ENCODE peak calls at places on chromosome 4, in nine cellular contexts. L is mesenchymal stem cell, G is IMR-90, V is A673, M is spleen, E is H1, B is fibroblast of lung, Q is ovary, C is left lung. J is an unnamed sample. For H3K4me1, the result is how much of the 10 kb centered on the place peaks cover.

GRCh38 chr4:145487626-145488025 is 6.0 kb downstream of the SMAD1 start:
- DNase-seq in Q (no peak), C (no peak), M (no peak), B (no peak), V (peak), E (no peak), G (no peak), L (no peak), J (no peak)

GRCh38 chr4:8128096-8128856 is 30.3 kb downstream of the ABLIM2 start:
- DNase-seq in V (no peak), E (no peak), B (no peak), G (no peak), Q (no peak), C (peak), L (no peak), M (no peak), J (no peak)

GRCh38 chr4:155604718-155605601 is 61.7 kb upstream of the GUCY1A1 start:
- DNase-seq in Q (no peak), L (peak), G (peak), M (no peak), C (no peak), E (no peak), V (no peak), B (peak), J (peak)

GRCh38 chr4:156615066-156615514 is 356.5 kb downstream of the PDGFC start:
- DNase-seq in V (no peak), L (no peak), G (peak), E (no peak), M (no peak), C (no peak), Q (no peak), B (peak), J (no peak)

GRCh38 chr4:21451032-21451431 is 497.5 kb downstream of the KCNIP4 start:
- DNase-seq in G (peak), M (no peak), V (no peak), B (peak), Q (no peak), E (no peak), C (no peak), L (peak), J (no peak)

GRCh38 chr4:16439771-16440170 is 213.5 kb upstream of the TAPT1 start:
- DNase-seq in B (no peak), G (no peak), C (no peak), Q (no peak), E (no peak), V (no peak), L (no peak), M (no peak), J (peak)

GRCh38 chr4:173124209-173124865 is 44.3 kb upstream of the GALNT7 start:
- DNase-seq in G (no peak), E (no peak), V (no peak), Q (no peak), L (no peak), C (no peak), B (no peak), M (no peak), J (no peak)

GRCh38 chr4:54661156-54661555 is 3.4 kb downstream of the KIT start:
- DNase-seq in V (peak), G (peak), L (peak), Q (no peak), C (no peak), B (peak), E (no peak), M (no peak), J (no peak)

GRCh38 chr4:98290511-98290910 is 29.3 kb downstream of the RAP1GDS1 start:
- DNase-seq in M (no peak), E (no peak), G (peak), C (no peak), L (peak), B (peak), V (peak), Q (no peak), J (no peak)

GRCh38 chr4:54232151-54232688 is 3.1 kb downstream of the PDGFRA start:
- DNase-seq in M (no peak), Q (peak), V (no peak), L (peak), C (no peak), B (peak), E (no peak), G (no peak), J (no peak)

GRCh38 chr4:180840142-180840541 is 1403.1 kb upstream of the TENM3 start:
- DNase-seq in E (no peak), B (no peak), C (no peak), Q (no peak), G (no peak), M (no peak), V (peak), L (no peak), J (no peak)

GRCh38 chr4:65033899-65034298 is 624.6 kb upstream of the TECRL start:
- DNase-seq in V (peak), C (no peak), B (peak), Q (no peak), E (no peak), M (no peak), L (no peak), G (no peak), J (no peak)

GRCh38 chr4:926538-926937 is 5.6 kb downstream of the GAK start:
- DNase-seq in B (no peak), L (no peak), G (no peak), Q (no peak), V (no peak), M (peak), E (peak), C (no peak), J (no peak)

GRCh38 chr4:7282786-7283185 is 90.4 kb downstream of the SORCS2 start:
- DNase-seq in G (no peak), B (no peak), C (no peak), Q (no peak), V (no peak), E (no peak), M (no peak), L (no peak), J (no peak)

GRCh38 chr4:19838858-19839257 is 412.8 kb upstream of the SLIT2 start:
- DNase-seq in C (no peak), L (no peak), Q (no peak), B (no peak), V (no peak), E (no peak), M (no peak), G (no peak), J (no peak)

GRCh38 chr4:89203902-89204301 is 92.6 kb downstream of the TIGD2 start:
- DNase-seq in Q (no peak), C (no peak), E (no peak), L (no peak), G (no peak), B (no peak), M (no peak), V (no peak), J (no peak)

GRCh38 chr4:110510282-110510681 is 34.3 kb downstream of the ENPEP start:
- DNase-seq in Q (no peak), M (no peak), L (no peak), B (no peak), V (no peak), E (no peak), C (no peak), G (no peak), J (no peak)

GRCh38 chr4:37970702-37971101 is 10.5 kb downstream of the PTTG2 start:
- DNase-seq in V (peak), C (peak), M (peak), L (no peak), B (peak), G (peak), Q (no peak), E (peak), J (peak)

GRCh38 chr4:14169460-14169859 is 541.9 kb upstream of the BOD1L1 start:
- DNase-seq in V (no peak), Q (no peak), E (no peak), C (no peak), G (peak), B (peak), L (peak), M (no peak), J (no peak)

GRCh38 chr4:27149541-27150212 is 289.0 kb downstream of the STIM2 start:
- DNase-seq in M (no peak), C (no peak), E (no peak), G (peak), L (peak), Q (no peak), B (peak), V (peak), J (no peak)

GRCh38 chr4:146577111-146577510 is 55.4 kb upstream of the SLC10A7 start:
- DNase-seq in M (no peak), G (peak), Q (no peak), E (no peak), L (no peak), V (peak), B (peak), C (no peak), J (no peak)

GRCh38 chr4:183772361-183772760 is 113.3 kb downstream of the TRAPPC11 start:
- DNase-seq in L (no peak), G (no peak), B (no peak), M (no peak), V (no peak), E (no peak), C (no peak), Q (no peak), J (no peak)

GRCh38 chr4:124105212-124105611 is 607.3 kb downstream of the ANKRD50 start:
- DNase-seq in G (peak), Q (no peak), B (peak), V (no peak), M (no peak), E (no peak), C (no peak), L (peak), J (no peak)

GRCh38 chr4:21733894-21734630 is 214.5 kb downstream of the KCNIP4 start:
- DNase-seq in M (no peak), V (no peak), Q (no peak), B (no peak), E (no peak), G (no peak), L (no peak), C (no peak), J (no peak)

GRCh38 chr4:127045872-127046271 is 586.9 kb upstream of the INTU start:
- DNase-seq in Q (no peak), L (no peak), B (no peak), V (peak), C (no peak), E (no peak), M (no peak), G (no peak), J (no peak)

GRCh38 chr4:59341506-59341905 is 1858.6 kb upstream of the ADGRL3 start:
- DNase-seq in E (no peak), M (no peak), C (no peak), B (no peak), V (no peak), Q (no peak), L (no peak), G (no peak), J (no peak)

GRCh38 chr4:165709973-165710526 is 163.0 kb upstream of the TLL1 start:
- DNase-seq in V (no peak), G (no peak), L (no peak), E (no peak), M (no peak), B (no peak), Q (no peak), C (no peak), J (no peak)

GRCh38 chr4:168119870-168120269 is 27.5 kb downstream of the ANXA10 start:
- DNase-seq in E (no peak), V (no peak), G (no peak), C (no peak), Q (no peak), L (no peak), B (no peak), M (no peak), J (no peak)

GRCh38 chr4:95093936-95094929 is 336.5 kb downstream of the BMPR1B start:
- DNase-seq in B (no peak), L (no peak), M (no peak), C (no peak), Q (no peak), E (no peak), V (no peak), G (no peak), J (no peak)

GRCh38 chr4:174554329-174554728 is 32.0 kb upstream of the HPGD start:
- DNase-seq in G (no peak), B (no peak), L (no peak), C (no peak), M (no peak), E (no peak), Q (no peak), V (no peak), J (no peak)

GRCh38 chr4:81506731-81507130 is 35.0 kb upstream of the RASGEF1B start:
- DNase-seq in E (no peak), C (no peak), M (no peak), Q (no peak), V (no peak), L (no peak), G (no peak), B (no peak), J (no peak)
- H3K4me1 ChIP-seq in E (under half), C (half or more), M (half or more), Q (under half), V (under half), L (under half), G (under half), B (under half), J (under half)

DNA sequence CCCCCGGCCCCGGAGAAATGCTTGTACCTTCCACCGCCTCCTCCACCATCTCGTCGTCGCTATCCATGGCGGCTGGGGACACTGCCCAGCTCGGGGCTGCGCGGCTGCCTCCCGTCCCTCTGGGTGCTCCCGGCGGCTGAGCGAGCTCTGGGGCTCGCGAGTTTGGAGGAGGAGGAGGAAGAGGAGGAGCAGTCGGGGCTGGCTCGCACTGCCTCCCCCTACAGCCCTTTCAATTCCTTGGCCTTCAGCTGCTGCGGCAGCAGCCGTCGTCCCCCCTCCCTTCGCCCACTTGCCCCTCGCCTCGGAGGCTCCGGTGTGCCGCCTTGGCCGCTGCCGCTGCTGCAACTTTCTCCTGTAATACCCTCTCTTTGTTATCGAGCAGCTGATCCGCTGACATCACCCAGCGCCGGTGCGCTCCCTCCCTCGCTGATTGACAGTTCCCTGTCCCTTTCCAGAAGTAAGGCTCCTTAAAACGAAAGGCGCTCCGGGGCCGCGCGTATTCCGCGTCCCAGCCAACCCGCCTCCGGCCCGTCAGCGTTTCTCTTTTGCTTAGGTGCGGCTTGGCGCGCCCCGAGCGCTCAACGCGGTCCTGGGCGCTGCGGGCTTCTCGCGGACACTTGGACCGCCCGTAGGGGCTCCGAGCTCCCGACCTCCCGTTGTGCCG is at the start of gene SETD7:
- DNase-seq in C (peak), E (peak), M (peak), B (peak), V (peak), L (peak), G (peak), Q (peak), J (peak)
- H3K4me1 ChIP-seq in C (half or more), E (under half), M (half or more), B (under half), V (half or more), L (under half), G (under half), Q (under half), J (half or more)

GRCh38 chr4:113534698-113535097 is 226.8 kb downstream of the CAMK2D start:
- DNase-seq in V (no peak), B (peak), E (no peak), G (peak), M (no peak), Q (no peak), C (no peak), L (no peak), J (no peak)

GRCh38 chr4:113541933-113542332 is 219.6 kb downstream of the CAMK2D start:
- DNase-seq in C (no peak), B (peak), M (no peak), Q (no peak), L (no peak), V (no peak), G (peak), E (no peak), J (no peak)

GRCh38 chr4:113537183-113537977 is 224.2 kb downstream of the CAMK2D start:
- DNase-seq in M (no peak), V (no peak), G (no peak), L (no peak), C (no peak), Q (peak), B (no peak), E (no peak), J (no peak)

GRCh38 chr4:113540859-113541258 is 220.7 kb downstream of the CAMK2D start:
- DNase-seq in E (no peak), M (no peak), C (no peak), B (peak), V (no peak), L (peak), G (peak), Q (no peak), J (no peak)

GRCh38 chr4:113539408-113539807 is 222.1 kb downstream of the CAMK2D start:
- DNase-seq in Q (no peak), G (peak), V (no peak), E (no peak), B (peak), L (peak), C (no peak), M (no peak), J (no peak)
- H3K4me1 ChIP-seq in Q (under half), G (under half), V (under half), E (under half), B (under half), L (under half), C (under half), M (under half), J (under half)

GRCh38 chr4:68406479-68406859 is 40.8 kb upstream of the TMPRSS11E start:
- DNase-seq in V (no peak), B (no peak), M (no peak), Q (no peak), L (no peak), E (no peak), G (no peak), C (no peak), J (no peak)
- H3K4me1 ChIP-seq in V (under half), B (under half), M (under half), Q (under half), L (under half), E (under half), G (under half), C (under half), J (under half)

GRCh38 chr4:10031663-10032590 is 10.6 kb upstream of the SLC2A9 start:
- DNase-seq in Q (no peak), M (no peak), V (no peak), G (no peak), L (no peak), B (peak), E (no peak), C (no peak), J (peak)

GRCh38 chr4:10030946-10031662 is 9.8 kb upstream of the SLC2A9 start:
- DNase-seq in Q (no peak), B (no peak), M (no peak), G (no peak), L (no peak), E (no peak), C (no peak), V (no peak), J (no peak)

GRCh38 chr4:10029403-10029802 is 8.1 kb upstream of the SLC2A9 start:
- DNase-seq in L (no peak), Q (no peak), V (no peak), M (no peak), G (no peak), E (no peak), C (no peak), B (no peak), J (no peak)

GRCh38 chr4:10026485-10026884 is 5.2 kb upstream of the SLC2A9 start:
- DNase-seq in V (no peak), G (no peak), B (no peak), C (no peak), M (no peak), Q (no peak), L (no peak), E (no peak), J (peak)

DNA sequence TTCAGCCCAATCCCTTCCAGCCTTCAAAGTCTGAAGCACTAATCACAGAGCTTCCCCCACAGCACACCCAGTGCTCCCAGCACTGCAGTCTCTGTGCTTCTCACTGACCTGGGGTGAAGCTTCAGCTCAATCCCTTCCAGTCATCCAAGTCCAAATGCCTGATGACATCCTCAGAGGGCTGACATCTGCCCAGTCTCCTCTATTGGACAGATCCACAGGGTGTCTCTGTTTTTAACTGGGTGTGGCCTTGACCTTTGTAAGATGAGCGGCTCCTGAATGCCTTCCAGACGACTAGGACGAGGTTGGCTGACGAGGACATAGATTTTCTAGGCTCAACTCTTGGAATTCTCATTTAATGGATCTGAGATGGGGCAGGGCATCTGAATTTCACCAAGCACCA is 7.6 kb upstream of the SLC2A9 start:
- DNase-seq in E (no peak), V (no peak), Q (no peak), M (no peak), C (no peak), G (no peak), L (no peak), B (no peak), J (no peak)
- H3K4me1 ChIP-seq in E (under half), V (under half), Q (under half), M (under half), C (under half), G (under half), L (under half), B (under half), J (under half)

GRCh38 chr4:2261853-2262144 is at the start of gene MXD4:
- DNase-seq in M (no peak), G (no peak), L (no peak), V (peak), Q (no peak), E (no peak), B (no peak), C (no peak), J (no peak)
- H3K4me1 ChIP-seq in M (half or more), G (under half), L (half or more), V (under half), Q (under half), E (under half), B (under half), C (half or more), J (half or more)

DNA sequence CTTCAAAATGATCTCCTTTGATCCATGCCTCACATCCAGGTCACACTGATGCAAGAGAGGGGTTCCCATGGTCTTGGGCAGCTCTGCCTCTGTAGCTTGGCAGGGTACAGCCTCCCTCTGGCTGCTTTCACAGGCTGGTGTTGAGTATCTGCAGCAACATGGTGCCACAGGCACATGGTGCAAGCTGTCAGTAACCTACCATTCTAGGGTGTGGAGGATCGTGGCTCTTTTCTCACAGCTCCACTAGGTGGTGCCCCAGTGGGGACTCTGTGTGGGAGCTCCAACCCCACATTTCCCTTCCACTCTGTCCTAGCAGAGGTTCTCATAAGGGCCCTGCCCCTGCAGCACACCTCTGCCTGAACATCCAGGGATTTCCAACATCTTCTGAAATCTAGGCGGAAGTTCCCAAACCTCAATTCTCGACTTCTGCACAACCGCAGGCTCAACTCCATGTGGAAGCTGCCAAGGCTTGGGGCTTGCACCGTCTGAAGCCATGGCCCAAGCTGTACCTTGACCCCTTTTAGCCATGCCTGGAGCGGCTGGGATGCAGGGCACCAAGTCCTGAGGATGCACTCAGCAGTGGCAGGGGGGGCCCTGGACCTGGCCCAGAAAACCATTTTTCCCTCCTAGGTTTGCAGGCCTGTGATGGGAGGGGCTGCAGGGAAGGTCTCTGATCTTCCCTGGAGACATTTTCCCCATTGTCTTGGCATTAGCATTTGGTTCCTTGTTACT is 137.8 kb upstream of the NUDT6 start:
- DNase-seq in E (no peak), B (no peak), C (no peak), Q (no peak), M (no peak), G (no peak), V (no peak), L (no peak), J (no peak)
- H3K4me1 ChIP-seq in E (under half), B (under half), C (under half), Q (under half), M (under half), G (under half), V (under half), L (under half), J (under half)

GRCh38 chr4:4651811-4652609 is 110.2 kb upstream of the STX18 start:
- DNase-seq in B (peak), L (no peak), C (no peak), Q (no peak), G (no peak), V (peak), E (no peak), M (no peak), J (no peak)

GRCh38 chr4:4645743-4646142 is 103.9 kb upstream of the STX18 start:
- DNase-seq in C (no peak), B (no peak), G (no peak), L (no peak), Q (no peak), M (no peak), E (no peak), V (no peak), J (no peak)

GRCh38 chr4:4642201-4643025 is 100.6 kb upstream of the STX18 start:
- DNase-seq in M (no peak), G (no peak), C (no peak), B (no peak), V (no peak), E (no peak), L (no peak), Q (no peak), J (no peak)

GRCh38 chr4:4643306-4643705 is 101.5 kb upstream of the STX18 start:
- DNase-seq in V (no peak), B (no peak), M (no peak), G (no peak), L (no peak), Q (no peak), C (no peak), E (no peak), J (no peak)

GRCh38 chr4:4647041-4647440 is 105.2 kb upstream of the STX18 start:
- DNase-seq in G (peak), V (no peak), M (no peak), B (peak), C (no peak), Q (no peak), E (no peak), L (no peak), J (no peak)
- H3K4me1 ChIP-seq in G (under half), V (under half), M (under half), B (under half), C (under half), Q (under half), E (under half), L (under half), J (under half)

J was measured in sigmoid colon.